ENCODE peak calls at places on chromosomes 6 and 20, in nine cellular contexts. Z is stimulated activated CD4-positive, alpha-beta T cell treated with anti-CD3 and anti-CD28 coated beads, Interleukin-1b, Interleukin-23, amount 100 ng/mL, for 4 hours; U is MV-4-11; M is caudate nucleus; X is suprapubic skin; E is iPS-NIHi11; K is GM03348; A is GM12865; Y is MM.1S. G is an unnamed sample.

GRCh38 chr20:13610205-13610604 is 28.5 kb downstream of the TASP1 start:
- DNase-seq in E (peak; percentile 41), M (no peak), Y (no peak), K (no peak), X (no peak), A (peak; percentile 35), U (peak; percentile 50), Z (no peak), G (no peak)

GRCh38 chr6:29887330-29887818 is 55.0 kb upstream of the HLA-A start:
- DNase-seq in E (no peak), U (no peak), M (no peak), A (peak; percentile 52), X (no peak), Y (no peak), K (peak; percentile 19), Z (peak; percentile 7), G (no peak)

GRCh38 chr6:148261470-148261869 is 81.2 kb upstream of the SASH1 start:
- DNase-seq in M (no peak), Z (no peak), A (no peak), E (no peak), Y (no peak), U (peak; percentile 38), X (no peak), K (no peak), G (no peak)

GRCh38 chr20:43389231-43389630 is 68.5 kb upstream of the SRSF6 start:
- DNase-seq in E (no peak), Y (no peak), M (no peak), U (no peak), Z (no peak), A (no peak), X (no peak), K (peak; percentile 47), G (peak; percentile 32)

GRCh38 chr20:4165984-4166725 is 150.8 kb upstream of the RNF24 start:
- DNase-seq in Z (no peak), M (no peak), Y (no peak), U (no peak), A (no peak), X (no peak), E (no peak), K (no peak), G (no peak)

GRCh38 chr20:49786671-49787370 is 25.8 kb upstream of the SLC9A8 start:
- DNase-seq in Y (peak; percentile 45), E (peak; percentile 32), X (no peak), K (peak; percentile 41), Z (no peak), A (no peak), M (no peak), U (peak; percentile 23), G (no peak)

GRCh38 chr6:72524011-72524645 is 97.7 kb upstream of the KCNQ5 start:
- DNase-seq in X (no peak), Z (no peak), Y (no peak), E (no peak), M (peak; percentile 14), A (peak; percentile 18), U (no peak), K (no peak), G (no peak)

GRCh38 chr20:57475388-57476072 is 49.4 kb downstream of the CTCFL start:
- DNase-seq in Z (no peak), Y (peak; percentile 73), X (peak; percentile 29), U (no peak), K (no peak), A (no peak), E (no peak), M (no peak), G (no peak)

GRCh38 chr6:105607624-105608392 is 204.9 kb upstream of the PREP start:
- DNase-seq in X (no peak), E (no peak), Z (no peak), M (no peak), U (no peak), K (no peak), Y (no peak), A (no peak), G (no peak)

GRCh38 chr6:56860466-56860865 is 94.4 kb upstream of the BEND6 start:
- DNase-seq in E (no peak), M (no peak), X (no peak), K (no peak), Z (no peak), A (no peak), Y (no peak), U (no peak), G (no peak)

GRCh38 chr20:38127920-38128528 is 37.0 kb downstream of the TGM2 start:
- DNase-seq in M (no peak), Z (no peak), Y (no peak), A (no peak), X (peak; percentile 13), E (no peak), K (no peak), U (no peak), G (no peak)

GRCh38 chr6:27894839-27895762 is 17.1 kb downstream of the OR2B2 start:
- DNase-seq in Z (peak; percentile 28), Y (peak; percentile 85), E (peak; percentile 44), A (peak; percentile 88), U (peak; percentile 81), K (peak; percentile 83), M (no peak), X (no peak), G (peak; percentile 52)

GRCh38 chr20:62223571-62223970 is 3.5 kb upstream of the HRH3 start:
- DNase-seq in M (no peak), X (no peak), A (no peak), Z (no peak), E (no peak), K (no peak), Y (no peak), U (no peak), G (no peak)

GRCh38 chr20:62816879-62817873 is at the start of gene COL9A3:
- DNase-seq in K (no peak), E (peak; percentile 64), U (no peak), Z (no peak), M (peak; percentile 60), X (no peak), A (no peak), Y (no peak), G (no peak)

GRCh38 chr6:166999845-167000253 is 652 bp downstream of the CEP43 start:
- DNase-seq in Z (no peak), A (peak; percentile 41), U (no peak), Y (no peak), X (no peak), K (no peak), M (no peak), E (no peak), G (no peak)

GRCh38 chr6:129340983-129341382 is 369.0 kb downstream of the ARHGAP18 start:
- DNase-seq in A (no peak), M (no peak), Z (no peak), E (no peak), K (peak; percentile 4), Y (no peak), X (no peak), U (no peak), G (no peak)

GRCh38 chr20:21665687-21666446 is 39.6 kb upstream of the PAX1 start:
- DNase-seq in X (no peak), U (no peak), E (no peak), A (no peak), Z (no peak), K (no peak), Y (no peak), M (no peak), G (no peak)

GRCh38 chr6:47182291-47182957 is 127.3 kb downstream of the TNFRSF21 start:
- DNase-seq in K (no peak), U (no peak), M (no peak), X (no peak), Z (no peak), E (no peak), A (no peak), Y (no peak), G (peak; percentile 41)

GRCh38 chr6:41097467-41098090 is 24.8 kb downstream of the NFYA start:
- DNase-seq in Y (no peak), Z (no peak), A (no peak), X (no peak), K (no peak), E (no peak), U (no peak), M (no peak), G (no peak)

G was measured in LNCaP clone FGC.